ENCODE peak calls at places on chromosomes 4 and X, in nine cellular contexts. J, Q, U, A, B, S, D, R and O are unnamed samples.

GRCh38 chrX:80223922-80224579 is 196.2 kb upstream of the TENT5D start:
- DNase-seq in S (no peak), J (no peak), Q (no peak), A (no peak), U (peak; percentile 94), R (no peak), B (no peak), D (no peak), O (no peak)

GRCh38 chrX:129239371-129239770 is 283.9 kb downstream of the SMARCA1 start:
- DNase-seq in J (no peak), Q (no peak), S (no peak), A (peak; percentile 30), D (no peak), R (no peak), U (no peak), B (no peak), O (no peak)

GRCh38 chrX:67555578-67556203 is 11.9 kb downstream of the AR start:
- DNase-seq in Q (no peak), S (no peak), A (peak; percentile 60), D (peak; percentile 19), B (no peak), U (peak; percentile 32), J (no peak), R (peak; percentile 57), O (no peak)

GRCh38 chrX:71870337-71871098 is 40.1 kb upstream of the NHSL2 start:
- DNase-seq in R (peak; percentile 27), A (peak; percentile 11), B (no peak), U (peak; percentile 20), D (no peak), S (no peak), Q (no peak), J (no peak), O (no peak)

GRCh38 chr4:56311299-56311975 is 75.9 kb downstream of the AASDH start:
- DNase-seq in Q (no peak), U (no peak), R (no peak), A (no peak), B (no peak), J (no peak), S (no peak), D (no peak), O (no peak)

GRCh38 chr4:165580379-165580905 is 201.6 kb downstream of the CPE start:
- DNase-seq in D (peak; percentile 18), J (no peak), S (no peak), U (no peak), Q (no peak), A (peak; percentile 94), B (no peak), R (peak; percentile 78), O (peak; percentile 71)

GRCh38 chrX:121109986-121110385 is 62.6 kb downstream of the GLUD2 start:
- DNase-seq in J (no peak), B (no peak), S (no peak), A (no peak), D (no peak), R (no peak), U (no peak), Q (no peak), O (no peak)

GRCh38 chrX:27591938-27592337 is 1.8 kb downstream of the DCAF8L2 start:
- DNase-seq in D (no peak), R (no peak), S (no peak), Q (no peak), U (no peak), B (no peak), J (no peak), A (no peak), O (no peak)

GRCh38 chr4:2269618-2270163 is 7.8 kb upstream of the MXD4 start:
- DNase-seq in A (no peak), J (no peak), S (no peak), D (no peak), Q (peak; percentile 22), B (no peak), U (no peak), R (no peak), O (no peak)

GRCh38 chr4:187451776-187452175 is 543.8 kb upstream of the ZFP42 start:
- DNase-seq in B (no peak), Q (no peak), S (no peak), D (no peak), R (no peak), J (no peak), U (no peak), A (no peak), O (no peak)

GRCh38 chrX:154728791-154729190 is 22.1 kb downstream of the GAB3 start:
- DNase-seq in J (no peak), R (no peak), S (no peak), B (no peak), U (no peak), Q (no peak), A (no peak), D (no peak), O (no peak)

GRCh38 chr4:156109943-156110925 is 156.6 kb upstream of the CTSO start:
- DNase-seq in Q (no peak), D (no peak), J (no peak), U (peak; percentile 67), B (no peak), S (no peak), R (peak; percentile 41), A (peak; percentile 69), O (peak; percentile 45)

GRCh38 chrX:22147942-22148341 is 115.8 kb downstream of the PHEX start:
- DNase-seq in A (no peak), B (no peak), D (no peak), U (no peak), R (no peak), Q (no peak), J (no peak), S (no peak), O (no peak)

GRCh38 chrX:41332408-41332987 is 1.5 kb upstream of the DDX3X start:
- DNase-seq in R (peak; percentile 48), Q (no peak), S (no peak), B (peak; percentile 44), J (no peak), D (no peak), A (peak; percentile 33), U (peak; percentile 53), O (peak; percentile 49)

GRCh38 chr4:88219099-88219498 is 60.7 kb upstream of the ABCG2 start:
- DNase-seq in B (no peak), A (peak; percentile 79), Q (no peak), S (no peak), U (peak; percentile 17), R (peak; percentile 66), D (no peak), J (no peak), O (peak; percentile 73)

GRCh38 chrX:155070975-155071693 is at the start of the genes BRCC3, CMC4 and MTCP1:
- DNase-seq in S (peak; percentile 79), R (peak; percentile 86), J (peak; percentile 91), Q (peak; percentile 89), D (peak; percentile 76), U (peak; percentile 80), B (peak; percentile 86), A (peak; percentile 82), O (peak; percentile 81)

GRCh38 chrX:151981129-151981528 is 6.7 kb upstream of the GABRE start:
- DNase-seq in B (no peak), S (no peak), R (peak; percentile 74), J (no peak), A (peak; percentile 46), D (no peak), Q (no peak), U (no peak), O (no peak)

GRCh38 chr4:102734591-102735385 is 26.0 kb downstream of the MANBA start:
- DNase-seq in U (peak; percentile 73), J (no peak), R (peak; percentile 69), Q (no peak), D (no peak), A (no peak), S (no peak), B (peak; percentile 42), O (peak; percentile 21)

GRCh38 chrX:47093248-47093647 is 15.0 kb downstream of the RGN start:
- DNase-seq in R (peak; percentile 51), J (no peak), A (peak; percentile 61), D (no peak), Q (no peak), S (no peak), B (no peak), U (peak; percentile 13), O (peak; percentile 53)

GRCh38 chr4:161655148-161655547 is 508.7 kb downstream of the FSTL5 start:
- DNase-seq in J (no peak), B (no peak), R (no peak), A (no peak), Q (no peak), S (no peak), D (no peak), U (no peak), O (no peak)

GRCh38 chrX:13885591-13885990 is 68.7 kb upstream of the GPM6B start:
- DNase-seq in Q (no peak), R (no peak), J (no peak), A (no peak), B (no peak), D (no peak), S (no peak), U (no peak), O (no peak)

GRCh38 chrX:10325606-10326005 is 168.8 kb downstream of the CLCN4 start:
- DNase-seq in D (no peak), R (no peak), J (no peak), B (no peak), S (no peak), Q (no peak), U (no peak), A (peak; percentile 55), O (peak; percentile 40)

GRCh38 chr4:80215449-80216052 is 18.2 kb downstream of the PRDM8 start:
- DNase-seq in J (no peak), U (no peak), A (peak; percentile 66), R (peak; percentile 72), D (no peak), Q (no peak), B (no peak), S (no peak), O (peak; percentile 54)

GRCh38 chr4:152778656-152779512 is 646 bp downstream of the TIGD4 start:
- DNase-seq in D (peak; percentile 4), Q (peak; percentile 44), S (no peak), U (peak; percentile 12), J (no peak), B (peak; percentile 42), A (peak; percentile 18), R (peak; percentile 43), O (no peak)

GRCh38 chr4:168421055-168421454 is 59.2 kb downstream of the DDX60L start:
- DNase-seq in B (no peak), J (no peak), A (no peak), D (no peak), S (no peak), U (no peak), Q (no peak), R (no peak), O (no peak)